ENCODE peak calls at places on chromosomes 16 and 17, in six cellular contexts. B is fibroblast of pulmonary artery, J is left lung, D is fibroblast of lung, P is brain microvascular endothelial cell, T is ovary. O is an unnamed sample.

GRCh38 chr16:89140401-89140800 is 31.1 kb upstream of the CDH15 start:
- DNase-seq in B (no peak), J (peak), D (no peak), P (no peak), T (peak), O (no peak)

GRCh38 chr17:8918811-8919210 is 46.7 kb downstream of the PIK3R5 start:
- DNase-seq in B (peak), J (no peak), D (peak), P (peak), T (no peak), O (peak)

GRCh38 chr17:48486557-48486956 is 44.3 kb downstream of the HOXB1 start:
- DNase-seq in B (peak), J (no peak), D (peak), P (peak), T (no peak), O (peak)

GRCh38 chr16:7334801-7335560 is 2.3 kb downstream of the RBFOX1 start:
- DNase-seq in B (no peak), J (no peak), D (no peak), P (no peak), T (no peak), O (no peak)

GRCh38 chr17:7196651-7197050 is 17.5 kb upstream of the ASGR1 start:
- DNase-seq in B (no peak), J (no peak), D (no peak), P (no peak), T (no peak), O (no peak)

GRCh38 chr16:64751906-64752305 is 370.0 kb downstream of the CDH11 start:
- DNase-seq in B (peak), J (no peak), D (peak), P (peak), T (no peak), O (peak)

GRCh38 chr16:20383106-20384029 is 21.2 kb downstream of the PDILT start:
- DNase-seq in B (peak), J (no peak), D (peak), P (peak), T (peak), O (peak)

GRCh38 chr16:53434436-53435065 is at the start of gene RBL2:
- DNase-seq in B (peak), J (peak), D (peak), P (peak), T (peak), O (peak)

GRCh38 chr17:48470388-48471034 is 40.5 kb upstream of the SKAP1 start:
- DNase-seq in B (peak), J (no peak), D (peak), P (no peak), T (no peak), O (peak)

GRCh38 chr16:72400257-72401078 is 228.5 kb upstream of the PMFBP1 start:
- DNase-seq in B (peak), J (no peak), D (peak), P (peak), T (no peak), O (peak)

GRCh38 chr17:4297351-4297750 is 33.6 kb upstream of the ANKFY1 start:
- DNase-seq in B (no peak), J (no peak), D (peak), P (no peak), T (no peak), O (no peak)

GRCh38 chr17:70313031-70313430 is 143.7 kb downstream of the KCNJ2 start:
- DNase-seq in B (peak), J (no peak), D (peak), P (no peak), T (no peak), O (peak)

GRCh38 chr17:1485311-1485747 is 7.2 kb downstream of the MYO1C start:
- DNase-seq in B (no peak), J (no peak), D (no peak), P (no peak), T (peak), O (peak)

GRCh38 chr17:62860962-62861873 is 53.1 kb upstream of the MARCHF10 start:
- DNase-seq in B (no peak), J (no peak), D (peak), P (no peak), T (no peak), O (peak)

GRCh38 chr17:13962716-13963115 is 106.6 kb upstream of the COX10 start:
- DNase-seq in B (no peak), J (no peak), D (no peak), P (no peak), T (no peak), O (no peak)

GRCh38 chr16:29824589-29825144 is 4.4 kb downstream of the MVP start:
- DNase-seq in B (peak), J (no peak), D (peak), P (no peak), T (no peak), O (peak)

GRCh38 chr17:2064980-2065785 is 10.3 kb downstream of the HIC1 start:
- DNase-seq in B (peak), J (no peak), D (peak), P (peak), T (peak), O (peak)

GRCh38 chr17:78998311-78999055 is 11.1 kb downstream of the CANT1 start:
- DNase-seq in B (no peak), J (peak), D (no peak), P (no peak), T (no peak), O (peak)

GRCh38 chr17:66275651-66276050 is 26.8 kb upstream of the PRKCA start:
- DNase-seq in B (peak), J (no peak), D (peak), P (peak), T (no peak), O (peak)

GRCh38 chr17:66661411-66661843 is 173.5 kb upstream of the CACNG5 start:
- DNase-seq in B (peak), J (no peak), D (peak), P (peak), T (no peak), O (peak)

GRCh38 chr16:27776556-27776955 is 226.6 kb downstream of the KATNIP start:
- DNase-seq in B (no peak), J (peak), D (no peak), P (no peak), T (no peak), O (no peak)

GRCh38 chr16:89564476-89565255 is 4.2 kb downstream of the RPL13 start:
- DNase-seq in B (no peak), J (no peak), D (no peak), P (no peak), T (no peak), O (no peak)

GRCh38 chr17:34241062-34241461 is 14.0 kb upstream of the CCL2 start:
- DNase-seq in B (peak), J (no peak), D (peak), P (no peak), T (peak), O (peak)

GRCh38 chr17:28499366-28499668 is 6.8 kb upstream of the FOXN1 start:
- DNase-seq in B (no peak), J (no peak), D (no peak), P (no peak), T (no peak), O (no peak)

GRCh38 chr17:50831430-50832064 is 3.8 kb upstream of the WFIKKN2 start:
- DNase-seq in B (peak), J (no peak), D (no peak), P (no peak), T (peak), O (no peak)

GRCh38 chr17:31269597-31269996 is 27.4 kb downstream of the OMG start:
- DNase-seq in B (peak), J (no peak), D (peak), P (peak), T (no peak), O (peak)

GRCh38 chr16:85431431-85432124 is 181.5 kb upstream of the GSE1 start:
- DNase-seq in B (no peak), J (peak), D (peak), P (no peak), T (peak), O (no peak)

GRCh38 chr17:80846932-80847331 is 144.7 kb upstream of the CHMP6 start:
- DNase-seq in B (no peak), J (peak), D (no peak), P (no peak), T (no peak), O (no peak)

GRCh38 chr17:31533546-31534155 is 142.2 kb downstream of the RAB11FIP4 start:
- DNase-seq in B (peak), J (no peak), D (peak), P (peak), T (peak), O (peak)

GRCh38 chr16:85215478-85216120 is 103.3 kb upstream of the CIBAR2 start:
- DNase-seq in B (no peak), J (no peak), D (no peak), P (no peak), T (no peak), O (no peak)

GRCh38 chr17:6374271-6374691 is 60.6 kb downstream of the AIPL1 start:
- DNase-seq in B (no peak), J (no peak), D (peak), P (no peak), T (no peak), O (no peak)

GRCh38 chr17:68763551-68763950 is 162.4 kb upstream of the FAM20A start:
- DNase-seq in B (no peak), J (no peak), D (peak), P (peak), T (no peak), O (peak)

GRCh38 chr17:4585203-4585939 is 1.0 kb downstream of the SMTNL2 start:
- DNase-seq in B (no peak), J (peak), D (no peak), P (no peak), T (no peak), O (no peak)

GRCh38 chr16:59635674-59636073 is 901.6 kb upstream of the GOT2 start:
- DNase-seq in B (peak), J (no peak), D (peak), P (peak), T (no peak), O (no peak)

GRCh38 chr16:69397821-69398521 is 12.2 kb upstream of the TERF2 start:
- DNase-seq in B (peak), J (no peak), D (peak), P (peak), T (no peak), O (peak)

GRCh38 chr16:17211797-17212196 is 259.0 kb downstream of the XYLT1 start:
- DNase-seq in B (no peak), J (no peak), D (no peak), P (no peak), T (no peak), O (no peak)

GRCh38 chr17:17018612-17019429 is 23.4 kb upstream of the MPRIP start:
- DNase-seq in B (no peak), J (peak), D (no peak), P (no peak), T (peak), O (no peak)

DNA sequence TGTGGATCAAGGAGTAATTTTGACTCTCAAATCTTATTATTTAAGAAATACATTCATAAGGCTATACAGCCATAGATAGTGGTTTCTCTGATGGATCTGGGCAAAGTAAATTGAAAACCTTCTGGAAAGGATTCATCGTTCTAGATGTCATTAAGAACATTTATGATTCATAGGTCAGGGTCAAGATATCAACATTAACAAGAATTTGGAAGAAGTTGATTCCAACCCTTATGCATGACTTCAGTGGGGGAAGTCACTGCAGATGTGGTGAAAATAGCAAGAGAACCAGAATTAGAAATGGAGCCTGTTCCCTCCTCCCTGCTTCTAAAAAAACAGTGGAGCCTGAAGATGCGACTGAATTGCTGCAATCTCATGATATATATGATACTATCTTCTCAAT is 36.6 kb upstream of the HNF1B start:
- DNase-seq in B (no peak), J (no peak), D (peak), P (no peak), T (no peak), O (no peak)
- TF ChIP-seq CTCF in B (no peak), J (no peak), D (no peak), P (no peak), T (no peak), O (no peak)

GRCh38 chr16:11637320-11637719 is 30.9 kb upstream of the SNN start:
- DNase-seq in B (no peak), J (no peak), D (no peak), P (no peak), T (no peak), O (no peak)

GRCh38 chr16:11635679-11636171 is 32.5 kb upstream of the SNN start:
- DNase-seq in B (no peak), J (no peak), D (no peak), P (no peak), T (no peak), O (no peak)

GRCh38 chr16:11639008-11639562 is 29.2 kb upstream of the SNN start:
- DNase-seq in B (no peak), J (no peak), D (no peak), P (no peak), T (no peak), O (no peak)

GRCh38 chr16:11636172-11636721 is 32.0 kb upstream of the SNN start:
- DNase-seq in B (no peak), J (peak), D (no peak), P (no peak), T (no peak), O (no peak)

GRCh38 chr16:11639925-11640899 is 28.0 kb upstream of the SNN start:
- DNase-seq in B (peak), J (peak), D (peak), P (peak), T (peak), O (peak)
- H3K4me3 ChIP-seq in B (no peak), J (no peak), D (no peak), P (no peak), T (no peak), O (no peak)

DNA sequence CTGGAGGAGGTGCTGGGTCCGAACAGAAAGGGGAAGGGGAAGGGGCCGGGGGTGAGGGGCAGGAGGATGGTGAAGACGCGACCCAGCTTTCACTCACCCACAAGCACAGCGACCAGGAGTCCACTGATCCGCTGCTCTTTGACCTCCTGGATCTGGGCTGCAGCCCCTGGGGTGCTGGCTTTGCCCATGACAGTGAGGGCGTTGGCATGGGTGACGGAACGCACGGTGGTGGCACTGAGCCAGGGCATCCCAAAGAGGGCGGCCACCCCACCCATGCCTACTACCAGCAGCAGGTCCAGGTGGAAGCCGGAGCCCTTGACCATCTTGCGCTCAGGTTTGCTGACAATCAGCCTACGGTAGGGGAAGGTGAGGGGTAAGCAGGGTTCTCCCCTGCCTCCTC is 14.9 kb downstream of the SLC4A1 start:
- DNase-seq in B (no peak), J (no peak), D (no peak), P (no peak), T (no peak), O (no peak)
- TF ChIP-seq CTCF in B (no peak), J (no peak), D (no peak), P (no peak), T (no peak), O (no peak)

GRCh38 chr16:67148656-67149275 is 2.0 kb downstream of the B3GNT9 start:
- DNase-seq in B (no peak), J (no peak), D (no peak), P (no peak), T (no peak), O (no peak)

GRCh38 chr16:67150058-67150832 is 553 bp downstream of the B3GNT9 start:
- DNase-seq in B (peak), J (no peak), D (peak), P (peak), T (peak), O (peak)

GRCh38 chr16:67149276-67150057 is 1.3 kb downstream of the B3GNT9 start:
- DNase-seq in B (no peak), J (no peak), D (peak), P (no peak), T (no peak), O (no peak)

GRCh38 chr16:67150833-67151396 is at the start of gene B3GNT9:
- DNase-seq in B (peak), J (peak), D (peak), P (peak), T (peak), O (peak)

DNA sequence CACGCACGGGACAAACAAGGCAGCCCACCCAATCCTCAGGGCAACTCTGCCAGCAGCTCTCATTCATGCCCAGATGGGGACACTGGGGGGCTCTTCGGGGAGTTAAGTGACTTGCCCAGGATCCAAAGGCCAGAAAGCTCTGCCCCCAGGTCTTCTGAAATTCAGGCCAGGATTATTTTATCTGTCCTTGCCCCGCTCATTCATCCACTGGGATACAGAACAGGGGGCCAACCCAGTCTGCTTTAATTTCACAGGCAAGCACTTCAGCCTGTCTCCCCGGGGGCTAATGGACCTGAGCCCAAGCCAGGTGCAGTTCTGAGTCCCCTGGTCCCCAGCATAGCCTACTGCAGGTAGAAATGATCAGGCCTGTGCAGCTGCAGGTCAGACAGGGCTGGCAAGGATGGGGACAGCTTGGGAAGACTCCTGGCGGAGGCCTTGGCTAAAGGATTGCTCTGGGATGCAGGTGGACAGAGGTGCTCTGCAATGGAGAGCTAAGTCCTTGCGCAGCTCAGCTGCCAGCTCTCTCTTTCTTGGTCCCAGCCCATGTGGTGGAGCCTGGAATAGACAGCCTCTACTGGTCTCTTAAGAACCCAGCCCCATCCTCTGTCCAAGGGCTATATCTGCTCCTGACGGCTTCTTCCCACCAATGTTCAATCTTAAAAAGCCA is 766 bp upstream of the B3GNT9 start:
- DNase-seq in B (no peak), J (no peak), D (no peak), P (no peak), T (no peak), O (no peak)
- H3K4me3 ChIP-seq in B (no peak), J (peak), D (no peak), P (peak), T (no peak), O (peak)

GRCh38 chr17:46977348-46977747 is 1.7 kb downstream of the RPRML start:
- DNase-seq in B (peak), J (no peak), D (peak), P (no peak), T (no peak), O (peak)
- TF ChIP-seq CTCF in B (peak), J (no peak), D (peak), P (peak), T (no peak), O (peak)

DNA sequence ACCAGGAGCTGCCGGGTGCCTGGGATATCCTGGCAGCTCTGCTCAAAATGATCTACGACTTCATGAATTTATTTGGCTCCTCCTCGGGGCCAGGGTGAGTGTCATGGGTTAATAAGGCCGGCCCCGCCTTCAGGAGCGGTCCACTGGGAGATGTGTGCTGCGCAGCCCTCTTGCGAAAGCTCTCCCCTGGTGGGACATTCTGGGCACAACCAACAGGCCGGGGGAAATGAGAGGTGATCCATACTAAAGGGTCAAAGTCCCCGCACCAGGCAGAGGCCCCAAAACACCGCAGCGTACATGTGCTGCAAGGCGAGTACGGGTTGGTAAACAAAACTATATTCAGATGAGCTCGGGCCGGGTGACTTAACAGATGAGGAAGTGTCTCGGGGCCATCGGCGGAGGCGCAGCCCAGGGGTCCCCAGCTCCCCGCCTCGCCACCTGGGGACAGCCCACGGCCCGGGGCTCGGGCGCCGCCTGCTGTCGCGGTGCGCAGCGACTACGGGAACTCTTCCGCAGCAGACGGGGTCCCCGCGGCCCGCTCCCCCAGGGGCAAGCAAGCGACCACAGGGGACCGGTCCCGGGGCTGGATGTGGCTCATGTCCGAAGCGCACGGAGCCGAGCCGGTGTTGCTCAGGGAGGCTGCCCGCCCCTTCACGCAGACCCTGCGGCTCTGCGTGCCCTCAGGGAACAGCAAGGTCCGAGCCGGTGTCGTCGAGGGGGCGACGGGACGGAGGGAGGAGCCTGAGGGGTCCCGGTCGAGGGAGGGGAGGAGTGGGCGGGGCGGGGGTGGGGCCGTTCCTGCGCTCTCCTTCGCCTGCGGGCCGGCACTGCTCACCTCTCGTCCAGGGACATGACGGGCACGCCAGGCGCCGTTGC is at the start of gene RAB37:
- DNase-seq in B (no peak), J (peak), D (no peak), P (no peak), T (no peak), O (peak)
- H3K4me3 ChIP-seq in B (no peak), J (peak), D (no peak), P (no peak), T (peak), O (no peak)

DNA sequence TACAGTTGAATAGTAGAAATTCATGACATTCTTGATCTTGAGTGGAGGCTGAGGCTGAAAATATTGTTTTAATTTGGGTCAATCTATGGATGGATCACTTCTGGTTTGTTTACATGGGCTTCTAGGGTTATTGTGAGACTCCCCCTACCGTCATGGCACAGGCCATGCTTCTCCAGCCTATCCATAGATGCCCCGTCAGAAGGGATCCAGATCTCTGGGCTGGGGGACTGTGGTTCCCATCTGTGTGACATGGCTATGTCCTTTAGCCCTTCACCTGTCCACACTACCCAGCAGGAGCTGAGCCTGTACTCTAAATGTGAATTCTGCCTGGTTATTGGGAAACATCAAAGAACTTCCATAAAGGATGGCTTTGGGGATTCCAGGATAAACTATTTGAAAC is 160.4 kb downstream of the ABCC12 start:
- DNase-seq in B (peak), J (no peak), D (no peak), P (no peak), T (no peak), O (no peak)
- TF ChIP-seq CTCF in B (peak), J (no peak), D (no peak), P (peak), T (no peak), O (peak)